ENCODE peak calls at places on chromosomes 11 and 22, in four cellular contexts. Z, R, A and X are unnamed samples.

GRCh38 chr11:93757924-93758865 is 16.7 kb downstream of the C11orf54 start:
- DNase-seq in Z (no peak), R (no peak), A (no peak), X (no peak)

GRCh38 chr11:79236541-79236971 is 204.3 kb downstream of the TENM4 start:
- DNase-seq in Z (no peak), R (no peak), A (no peak), X (no peak)

GRCh38 chr11:14371249-14371648 is 12.3 kb upstream of the RRAS2 start:
- DNase-seq in Z (no peak), R (no peak), A (no peak), X (no peak)

GRCh38 chr22:29820941-29821789 is 16.9 kb downstream of the ASCC2 start:
- DNase-seq in Z (no peak), R (peak), A (peak), X (peak)

GRCh38 chr11:27864046-27865025 is 164.1 kb upstream of the BDNF start:
- DNase-seq in Z (no peak), R (no peak), A (no peak), X (no peak)

GRCh38 chr11:12581923-12582322 is 92.3 kb upstream of the TEAD1 start:
- DNase-seq in Z (no peak), R (no peak), A (peak), X (no peak)

GRCh38 chr11:82356316-82356715 is 377.3 kb downstream of the FAM181B start:
- DNase-seq in Z (no peak), R (no peak), A (no peak), X (no peak)

GRCh38 chr11:112784323-112785073 is 176.7 kb upstream of the NCAM1 start:
- DNase-seq in Z (no peak), R (no peak), A (peak), X (no peak)

GRCh38 chr11:123375832-123376231 is 54.2 kb upstream of the GRAMD1B start:
- DNase-seq in Z (no peak), R (no peak), A (no peak), X (no peak)

GRCh38 chr11:122089111-122089510 is 26.9 kb downstream of the BLID start:
- DNase-seq in Z (no peak), R (no peak), A (no peak), X (no peak)

GRCh38 chr11:103396237-103396636 is 287.0 kb downstream of the DYNC2H1 start:
- DNase-seq in Z (no peak), R (no peak), A (no peak), X (no peak)

GRCh38 chr11:701741-702513 is 4.1 kb upstream of the EPS8L2 start:
- DNase-seq in Z (no peak), R (no peak), A (no peak), X (no peak)

GRCh38 chr22:31970490-31971444 is 26.4 kb downstream of the YWHAH start:
- DNase-seq in Z (peak), R (peak), A (peak), X (peak)

GRCh38 chr11:90252053-90252452 is 29.2 kb upstream of the CHORDC1 start:
- DNase-seq in Z (no peak), R (no peak), A (no peak), X (no peak)

GRCh38 chr11:65340226-65340625 is 6.6 kb downstream of the DPF2 start:
- DNase-seq in Z (no peak), R (no peak), A (no peak), X (no peak)

GRCh38 chr22:33605686-33606085 is 314.6 kb downstream of the LARGE1 start:
- DNase-seq in Z (no peak), R (no peak), A (no peak), X (no peak)

GRCh38 chr11:13238879-13239514 is 38.6 kb upstream of the BMAL1 start:
- DNase-seq in Z (peak), R (no peak), A (peak), X (peak)

GRCh38 chr11:16981651-16982194 is 32.5 kb downstream of the PLEKHA7 start:
- DNase-seq in Z (no peak), R (no peak), A (no peak), X (no peak)

GRCh38 chr22:37182949-37183245 is 5.2 kb downstream of the C1QTNF6 start:
- DNase-seq in Z (no peak), R (no peak), A (no peak), X (no peak)

GRCh38 chr11:1834791-1835670 is at the start of gene SYT8:
- DNase-seq in Z (no peak), R (no peak), A (no peak), X (no peak)

GRCh38 chr11:67289651-67290479 is 762 bp downstream of the ANKRD13D start:
- DNase-seq in Z (no peak), R (no peak), A (no peak), X (peak)

GRCh38 chr22:45889539-45890350 is 87.2 kb downstream of the WNT7B start:
- DNase-seq in Z (no peak), R (no peak), A (no peak), X (no peak)

GRCh38 chr22:33210129-33210784 is 152.1 kb upstream of the SYN3 start:
- DNase-seq in Z (peak), R (no peak), A (peak), X (no peak)

GRCh38 chr11:27218498-27219038 is 144.4 kb downstream of the CCDC34 start:
- DNase-seq in Z (no peak), R (no peak), A (no peak), X (no peak)

GRCh38 chr22:18973264-18974031 is 37.4 kb upstream of the PRODH start:
- DNase-seq in Z (no peak), R (no peak), A (peak), X (no peak)

GRCh38 chr11:127492025-127492424 is 491.5 kb upstream of the KIRREL3 start:
- DNase-seq in Z (no peak), R (no peak), A (no peak), X (no peak)

GRCh38 chr22:22897036-22897435 is 9.4 kb downstream of the IGLL5 start:
- DNase-seq in Z (no peak), R (no peak), A (peak), X (no peak)

GRCh38 chr11:101686514-101686913 is 102.7 kb upstream of the TRPC6 start:
- DNase-seq in Z (no peak), R (no peak), A (no peak), X (no peak)

GRCh38 chr22:44596726-44597125 is 98.7 kb upstream of the RTL6 start:
- DNase-seq in Z (no peak), R (no peak), A (no peak), X (no peak)

GRCh38 chr11:61694971-61695706 is 14.9 kb downstream of the DAGLA start:
- DNase-seq in Z (no peak), R (no peak), A (no peak), X (no peak)

GRCh38 chr11:103315248-103315647 is 206.0 kb downstream of the DYNC2H1 start:
- DNase-seq in Z (no peak), R (no peak), A (no peak), X (no peak)

GRCh38 chr22:46077669-46078099 is 72.6 kb upstream of the PPARA start:
- DNase-seq in Z (no peak), R (no peak), A (no peak), X (no peak)

GRCh38 chr11:65506770-65507485 is 8.1 kb downstream of the MALAT1 start:
- DNase-seq in Z (no peak), R (no peak), A (no peak), X (peak)

GRCh38 chr22:24436553-24436952 is 9.2 kb downstream of the ADORA2A start:
- DNase-seq in Z (no peak), R (no peak), A (no peak), X (no peak)

GRCh38 chr22:24435861-24436351 is 8.5 kb downstream of the ADORA2A start:
- DNase-seq in Z (no peak), R (no peak), A (no peak), X (no peak)

GRCh38 chr22:24440270-24440717 is 12.9 kb downstream of the ADORA2A start:
- DNase-seq in Z (no peak), R (no peak), A (no peak), X (no peak)

GRCh38 chr22:24437091-24437490 is 9.7 kb downstream of the ADORA2A start:
- DNase-seq in Z (no peak), R (no peak), A (no peak), X (no peak)

DNA sequence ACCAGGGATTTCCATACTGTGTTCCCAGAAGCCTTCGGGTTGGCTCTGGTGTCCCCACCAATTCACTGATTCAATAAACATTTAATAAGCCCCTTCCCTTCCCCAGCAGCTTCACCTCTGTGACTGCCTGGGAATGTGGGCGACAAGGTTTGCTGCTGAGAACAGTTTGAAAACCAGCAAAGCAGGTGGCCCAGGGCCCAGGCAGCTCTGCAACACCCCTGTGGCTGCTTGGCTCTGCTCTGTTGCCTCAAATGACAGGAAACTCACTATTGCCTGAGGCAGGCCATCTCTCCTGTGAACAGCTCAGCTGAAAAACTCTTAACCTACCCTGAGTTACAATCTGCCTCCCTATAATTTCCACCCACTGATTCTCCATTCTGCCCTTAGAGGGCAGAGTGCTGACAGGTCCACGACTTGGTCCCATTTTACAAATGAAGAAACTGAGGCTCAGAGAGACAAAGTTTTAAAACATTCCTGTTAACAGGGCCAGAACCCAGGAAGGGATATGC is 10.5 kb downstream of the ADORA2A start:
- DNase-seq in Z (peak), R (peak), A (no peak), X (no peak)
- TF ChIP-seq SPI1 in Z (no peak), R (no peak), A (no peak), X (no peak)

GRCh38 chr11:76185931-76186401 is 20.3 kb downstream of the WNT11 start:
- DNase-seq in Z (no peak), R (no peak), A (no peak), X (no peak)
- TF ChIP-seq SPI1 in Z (no peak), R (no peak), A (no peak), X (no peak)

GRCh38 chr11:64271339-64272132 is 12.9 kb downstream of the BAD start:
- DNase-seq in Z (peak), R (peak), A (peak), X (peak)
- TF ChIP-seq SPI1 in Z (peak), R (peak), A (no peak), X (no peak)

GRCh38 chr11:71485466-71485865 is 32.5 kb downstream of the NADSYN1 start:
- DNase-seq in Z (no peak), R (no peak), A (no peak), X (no peak)
- TF ChIP-seq SPI1 in Z (no peak), R (no peak), A (no peak), X (no peak)